ENCODE peak calls at places on chromosomes 13 and 19, in four cellular contexts. One of them, this sample, is unnamed.

GRCh38 chr19:13838943-13839192 is 38.1 kb upstream of the NANOS3 start:
- DNase-seq in H1: no peak
- DNase-seq in HepG2: no peak
- DNase-seq in K562: peak; percentile 62
- DNase-seq in this sample: no peak

GRCh38 chr13:113664751-113665581 is 2.1 kb upstream of the GRK1 start:
- DNase-seq in H1: no peak
- DNase-seq in K562: no peak
- DNase-seq in HepG2: no peak
- DNase-seq in this sample: no peak

GRCh38 chr19:46927106-46927505 is 66.3 kb downstream of the ARHGAP35 start:
- DNase-seq in K562: no peak
- DNase-seq in HepG2: no peak
- DNase-seq in H1: no peak
- DNase-seq in this sample: no peak

GRCh38 chr13:23778879-23779278 is 110.3 kb downstream of the MIPEP start:
- DNase-seq in K562: no peak
- DNase-seq in H1: no peak
- DNase-seq in HepG2: peak; percentile 87
- DNase-seq in this sample: no peak

GRCh38 chr19:34254552-34255432 is at the start of gene GARRE1:
- DNase-seq in H1: no peak
- DNase-seq in HepG2: no peak
- DNase-seq in K562: peak; percentile 92
- DNase-seq in this sample: no peak

GRCh38 chr19:34639491-34640085 is 37.4 kb downstream of the SCGB2B2 start:
- DNase-seq in H1: no peak
- DNase-seq in K562: peak; percentile 59
- DNase-seq in HepG2: peak; percentile 82
- DNase-seq in this sample: peak; percentile 53

GRCh38 chr13:111389621-111390521 is 69.4 kb downstream of the TEX29 start:
- DNase-seq in H1: no peak
- DNase-seq in K562: no peak
- DNase-seq in HepG2: no peak
- DNase-seq in this sample: no peak

GRCh38 chr19:6590458-6591319 is at the start of gene CD70:
- DNase-seq in H1: no peak
- DNase-seq in HepG2: no peak
- DNase-seq in K562: peak; percentile 7
- DNase-seq in this sample: no peak

GRCh38 chr13:39876258-39876657 is 220.8 kb downstream of the COG6 start:
- DNase-seq in K562: no peak
- DNase-seq in H1: no peak
- DNase-seq in HepG2: no peak
- DNase-seq in this sample: no peak

GRCh38 chr13:76512676-76513277 is 373.4 kb downstream of the KCTD12 start:
- DNase-seq in K562: no peak
- DNase-seq in HepG2: no peak
- DNase-seq in H1: no peak
- DNase-seq in this sample: no peak

GRCh38 chr19:289651-290538 is 1.3 kb downstream of the PLPP2 start:
- DNase-seq in HepG2: peak; percentile 42
- DNase-seq in H1: peak; percentile 71
- DNase-seq in K562: peak; percentile 43
- DNase-seq in this sample: peak; percentile 74

GRCh38 chr13:51942189-51942588 is 69.1 kb downstream of the ATP7B start:
- DNase-seq in H1: no peak
- DNase-seq in HepG2: no peak
- DNase-seq in K562: no peak
- DNase-seq in this sample: peak; percentile 19
- H3K27ac ChIP-seq in H1: no peak overlapping the region
- H3K27ac ChIP-seq in HepG2: no peak overlapping the region
- H3K27ac ChIP-seq in K562: no peak overlapping the region
- H3K27ac ChIP-seq in this sample: no peak overlapping the region

DNA sequence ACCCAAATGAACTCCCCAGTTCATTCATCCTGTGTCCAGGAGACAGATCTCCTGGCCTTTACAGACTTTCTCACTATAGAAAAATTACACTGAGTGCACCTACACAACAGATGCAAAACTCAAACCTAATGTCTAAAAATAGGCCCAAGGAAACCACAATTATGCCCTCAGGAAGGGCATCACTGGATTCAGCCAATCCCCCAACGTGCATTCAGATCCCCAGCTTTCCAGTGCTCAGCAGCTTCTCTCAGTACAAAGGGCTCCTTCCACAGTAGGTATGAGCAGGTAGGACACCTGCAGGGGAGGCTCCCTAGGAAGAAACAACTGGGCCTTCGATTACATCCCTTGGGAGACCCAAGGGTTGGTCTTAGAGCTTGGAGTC is 2.1 kb downstream of the ZNF709 start:
- DNase-seq in HepG2: no peak
- DNase-seq in K562: no peak
- DNase-seq in H1: no peak
- DNase-seq in this sample: no peak
- TF ChIP-seq FOSL1 in HepG2: no peak
- TF ChIP-seq FOSL1 in K562: no peak
- TF ChIP-seq FOSL1 in H1: no peak
- TF ChIP-seq FOSL1 in this sample: no peak

GRCh38 chr19:3406571-3407111 is 40.3 kb downstream of the NFIC start:
- DNase-seq in H1: no peak
- DNase-seq in K562: no peak
- DNase-seq in HepG2: no peak
- DNase-seq in this sample: no peak

GRCh38 chr19:3411636-3412035 is 45.3 kb downstream of the NFIC start:
- DNase-seq in HepG2: peak; percentile 54
- DNase-seq in K562: no peak
- DNase-seq in H1: no peak
- DNase-seq in this sample: no peak

GRCh38 chr19:3409346-3410064 is 43.1 kb downstream of the NFIC start:
- DNase-seq in K562: no peak
- DNase-seq in H1: no peak
- DNase-seq in HepG2: peak; percentile 94
- DNase-seq in this sample: no peak

GRCh38 chr19:3407556-3408516 is 41.5 kb downstream of the NFIC start:
- DNase-seq in H1: no peak
- DNase-seq in K562: no peak
- DNase-seq in HepG2: peak; percentile 39
- DNase-seq in this sample: no peak

GRCh38 chr19:3408996-3409345 is 42.6 kb downstream of the NFIC start:
- DNase-seq in H1: no peak
- DNase-seq in K562: no peak
- DNase-seq in HepG2: no peak
- DNase-seq in this sample: no peak
- H3K27ac ChIP-seq in H1: no peak overlapping the region
- H3K27ac ChIP-seq in K562: no peak overlapping the region
- H3K27ac ChIP-seq in HepG2: peak overlapping the region; percentile 92
- H3K27ac ChIP-seq in this sample: no peak overlapping the region

GRCh38 chr19:23481043-23481442 is 85.8 kb upstream of the ZNF91 start:
- DNase-seq in HepG2: no peak
- DNase-seq in H1: no peak
- DNase-seq in K562: no peak
- DNase-seq in this sample: no peak
- TF ChIP-seq FOSL1 in HepG2: no peak
- TF ChIP-seq FOSL1 in H1: no peak
- TF ChIP-seq FOSL1 in K562: no peak
- TF ChIP-seq FOSL1 in this sample: no peak

GRCh38 chr13:53854321-53854720 is 825.7 kb downstream of the OLFM4 start:
- DNase-seq in HepG2: no peak
- DNase-seq in H1: no peak
- DNase-seq in K562: no peak
- DNase-seq in this sample: no peak
- H3K27ac ChIP-seq in HepG2: no peak overlapping the region
- H3K27ac ChIP-seq in H1: no peak overlapping the region
- H3K27ac ChIP-seq in K562: no peak overlapping the region
- H3K27ac ChIP-seq in this sample: no peak overlapping the region

GRCh38 chr19:18796239-18796638 is 5.1 kb upstream of the COMP start:
- DNase-seq in K562: no peak
- DNase-seq in HepG2: no peak
- DNase-seq in H1: no peak
- DNase-seq in this sample: no peak

GRCh38 chr19:18793144-18794028 is 2.3 kb upstream of the COMP start:
- DNase-seq in H1: no peak
- DNase-seq in HepG2: no peak
- DNase-seq in K562: no peak
- DNase-seq in this sample: no peak

GRCh38 chr19:18794029-18794313 is 2.9 kb upstream of the COMP start:
- DNase-seq in HepG2: no peak
- DNase-seq in H1: no peak
- DNase-seq in K562: no peak
- DNase-seq in this sample: no peak

GRCh38 chr19:18794692-18795091 is 3.6 kb upstream of the COMP start:
- DNase-seq in HepG2: no peak
- DNase-seq in H1: no peak
- DNase-seq in K562: no peak
- DNase-seq in this sample: no peak

DNA sequence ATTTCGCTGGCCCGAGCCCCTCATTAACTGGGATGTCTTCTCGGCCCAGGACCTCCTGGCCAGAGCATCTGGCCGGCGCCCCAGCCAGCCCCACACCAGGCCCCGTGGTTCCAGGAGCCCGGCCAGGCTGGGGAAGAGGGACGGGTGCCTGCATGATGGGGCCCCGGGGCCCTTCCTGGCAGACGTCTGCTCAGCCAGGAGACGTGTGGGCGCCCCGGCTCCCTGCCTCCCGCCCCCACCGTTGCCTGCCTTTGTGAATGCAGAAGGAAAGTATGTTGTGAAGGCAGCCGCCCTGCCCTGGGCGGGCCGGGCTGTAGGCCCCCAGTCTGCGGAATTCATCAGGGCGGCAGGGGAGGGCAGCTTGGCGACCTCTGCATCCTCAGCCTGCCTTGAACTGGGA is 4.4 kb upstream of the COMP start:
- DNase-seq in K562: no peak
- DNase-seq in HepG2: no peak
- DNase-seq in H1: no peak
- DNase-seq in this sample: no peak
- TF ChIP-seq FOSL1 in K562: no peak
- TF ChIP-seq FOSL1 in HepG2: no peak
- TF ChIP-seq FOSL1 in H1: no peak
- TF ChIP-seq FOSL1 in this sample: no peak

GRCh38 chr19:55063492-55063843 is 520 bp upstream of the RDH13 start:
- DNase-seq in H1: no peak
- DNase-seq in K562: no peak
- DNase-seq in HepG2: no peak
- DNase-seq in this sample: no peak

GRCh38 chr19:55056827-55057226 is 6.1 kb downstream of the RDH13 start:
- DNase-seq in H1: no peak
- DNase-seq in K562: no peak
- DNase-seq in HepG2: no peak
- DNase-seq in this sample: no peak

GRCh38 chr19:55053735-55054134 is 9.2 kb downstream of the RDH13 start:
- DNase-seq in K562: no peak
- DNase-seq in H1: no peak
- DNase-seq in HepG2: no peak
- DNase-seq in this sample: no peak

GRCh38 chr19:55062735-55063491 is at the start of gene RDH13:
- DNase-seq in K562: peak; percentile 99
- DNase-seq in H1: peak; percentile 90
- DNase-seq in HepG2: peak; percentile 89
- DNase-seq in this sample: peak; percentile 96

DNA sequence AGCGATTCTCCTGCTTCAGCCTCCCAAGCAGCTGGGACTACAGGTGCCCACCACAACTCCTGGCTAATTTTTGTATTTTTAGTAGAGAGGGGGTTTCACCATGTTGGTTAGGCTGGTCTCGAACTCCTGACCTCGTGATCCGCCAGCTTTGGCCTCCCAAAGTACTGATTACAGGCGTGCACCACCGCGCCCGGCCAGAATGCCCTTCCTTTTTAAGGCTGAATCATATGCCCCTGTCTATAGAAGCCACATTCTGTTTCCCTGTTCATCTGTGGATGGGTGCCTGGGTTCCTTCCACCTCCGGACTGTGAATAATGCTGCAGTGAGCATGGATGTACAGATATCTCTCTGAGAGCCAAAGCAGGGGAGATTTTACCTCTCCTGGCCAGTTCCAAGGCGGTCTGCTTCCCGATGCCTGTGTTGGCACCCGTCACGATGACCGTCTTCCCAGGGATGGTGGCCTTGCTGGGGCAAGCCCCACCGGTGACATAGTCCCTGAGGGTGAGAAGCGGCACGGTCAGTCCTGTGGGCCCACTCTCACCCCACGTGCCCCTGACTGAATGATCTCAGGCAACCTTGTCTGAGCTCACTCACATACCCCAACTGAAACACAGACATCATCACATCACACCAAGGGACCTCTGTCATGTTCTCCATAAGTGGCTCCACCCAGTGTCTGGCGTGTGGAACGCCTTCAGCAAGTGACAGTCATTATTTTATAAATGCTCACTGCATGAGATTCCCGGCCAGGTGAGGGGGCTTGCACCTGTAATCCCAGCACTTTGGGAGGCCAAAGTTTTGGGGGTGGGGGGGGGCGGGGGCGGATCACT is 4.0 kb downstream of the RDH13 start:
- DNase-seq in K562: no peak
- DNase-seq in HepG2: no peak
- DNase-seq in H1: no peak
- DNase-seq in this sample: no peak
- H3K27ac ChIP-seq in K562: no peak overlapping the region
- H3K27ac ChIP-seq in HepG2: no peak overlapping the region
- H3K27ac ChIP-seq in H1: no peak overlapping the region
- H3K27ac ChIP-seq in this sample: no peak overlapping the region

GRCh38 chr13:73000027-73000674 is 58.7 kb upstream of the KLF5 start:
- DNase-seq in HepG2: no peak
- DNase-seq in K562: no peak
- DNase-seq in H1: no peak
- DNase-seq in this sample: peak; percentile 26
- TF ChIP-seq FOSL1 in HepG2: no peak
- TF ChIP-seq FOSL1 in K562: no peak
- TF ChIP-seq FOSL1 in H1: no peak
- TF ChIP-seq FOSL1 in this sample: peak; percentile 55

GRCh38 chr13:98273824-98274786 is 97.0 kb upstream of the RNF113B start:
- DNase-seq in HepG2: no peak
- DNase-seq in H1: no peak
- DNase-seq in K562: no peak
- DNase-seq in this sample: no peak
- H3K27ac ChIP-seq in HepG2: peak overlapping the region; percentile 75
- H3K27ac ChIP-seq in H1: peak overlapping the region; percentile 48
- H3K27ac ChIP-seq in K562: no peak overlapping the region
- H3K27ac ChIP-seq in this sample: no peak overlapping the region

This sample was measured in HCT116.